ENCODE peak calls at places on chromosomes 7 and 10, in seven cellular contexts. R, E, U, L, F, B and W are unnamed samples.

GRCh38 chr10:132005147-132005546 is 23.4 kb upstream of the BNIP3 start:
- DNase-seq in R (no peak), E (no peak), U (no peak), L (no peak), F (no peak), B (no peak), W (no peak)

GRCh38 chr10:64659311-64659710 is 1138.1 kb downstream of the REEP3 start:
- DNase-seq in R (no peak), E (no peak), U (no peak), L (no peak), F (no peak), B (no peak), W (no peak)

GRCh38 chr7:100562195-100563099 is 11.3 kb downstream of the SAP25 start:
- DNase-seq in R (no peak), E (no peak), U (no peak), L (peak; percentile 18), F (no peak), B (no peak), W (no peak)

GRCh38 chr7:44750921-44751571 is 2.4 kb downstream of the ZMIZ2 start:
- DNase-seq in R (no peak), E (no peak), U (no peak), L (peak; percentile 51), F (no peak), B (peak; percentile 55), W (peak; percentile 47)

GRCh38 chr10:83276971-83277370 is 862.3 kb upstream of the GHITM start:
- DNase-seq in R (no peak), E (no peak), U (no peak), L (no peak), F (no peak), B (no peak), W (no peak)

GRCh38 chr10:43237631-43238446 is 29.0 kb downstream of the RASGEF1A start:
- DNase-seq in R (peak; percentile 16), E (peak; percentile 13), U (peak; percentile 2), L (peak; percentile 2), F (no peak), B (peak; percentile 15), W (no peak)

GRCh38 chr7:92798517-92799249 is 37.7 kb downstream of the CDK6 start:
- DNase-seq in R (no peak), E (no peak), U (no peak), L (no peak), F (no peak), B (no peak), W (no peak)

GRCh38 chr7:131733604-131734003 is 177.2 kb upstream of the PODXL start:
- DNase-seq in R (no peak), E (no peak), U (no peak), L (no peak), F (no peak), B (no peak), W (no peak)

GRCh38 chr7:149501651-149502050 is 4.0 kb upstream of the ZNF746 start:
- DNase-seq in R (no peak), E (no peak), U (no peak), L (no peak), F (no peak), B (no peak), W (no peak)

GRCh38 chr10:131198401-131198800 is 113.1 kb downstream of the TCERG1L start:
- DNase-seq in R (peak; percentile 16), E (peak; percentile 10), U (no peak), L (no peak), F (no peak), B (no peak), W (no peak)

DNA sequence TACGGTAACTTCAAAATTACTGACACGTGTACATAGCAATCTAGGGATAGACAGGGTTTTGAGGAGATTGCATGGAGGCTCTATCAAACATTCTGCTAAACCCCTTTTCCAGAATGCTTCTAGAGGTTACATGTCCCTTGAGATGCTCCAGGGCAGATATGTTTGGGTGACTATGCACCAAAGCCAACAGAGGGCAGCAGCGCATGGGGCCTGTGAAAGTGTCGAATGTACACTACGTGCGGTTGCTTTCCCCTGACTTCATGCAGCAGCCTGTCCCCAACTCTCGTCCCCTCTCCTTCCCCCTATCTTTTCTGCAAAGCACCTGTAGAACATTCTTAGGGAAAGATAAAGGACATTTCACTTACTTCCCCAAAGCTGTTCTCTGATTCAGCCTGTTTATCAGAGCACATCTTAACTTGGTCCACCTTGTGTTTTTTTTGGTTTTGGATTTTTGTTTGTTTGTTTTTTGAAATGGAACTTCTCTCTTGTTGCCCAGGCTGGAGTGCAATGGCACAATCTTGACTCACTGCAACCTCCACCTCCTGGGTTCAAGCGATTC is 90.2 kb downstream of the UBE3C start:
- DNase-seq in R (no peak), E (no peak), U (no peak), L (peak; percentile 18), F (peak; percentile 44), B (peak; percentile 65), W (no peak)
- TF ChIP-seq CTCF in R (no peak), E (no peak), U (peak; percentile 26), L (no peak), F (peak; percentile 46), B (no peak), W (peak; percentile 47)

DNA sequence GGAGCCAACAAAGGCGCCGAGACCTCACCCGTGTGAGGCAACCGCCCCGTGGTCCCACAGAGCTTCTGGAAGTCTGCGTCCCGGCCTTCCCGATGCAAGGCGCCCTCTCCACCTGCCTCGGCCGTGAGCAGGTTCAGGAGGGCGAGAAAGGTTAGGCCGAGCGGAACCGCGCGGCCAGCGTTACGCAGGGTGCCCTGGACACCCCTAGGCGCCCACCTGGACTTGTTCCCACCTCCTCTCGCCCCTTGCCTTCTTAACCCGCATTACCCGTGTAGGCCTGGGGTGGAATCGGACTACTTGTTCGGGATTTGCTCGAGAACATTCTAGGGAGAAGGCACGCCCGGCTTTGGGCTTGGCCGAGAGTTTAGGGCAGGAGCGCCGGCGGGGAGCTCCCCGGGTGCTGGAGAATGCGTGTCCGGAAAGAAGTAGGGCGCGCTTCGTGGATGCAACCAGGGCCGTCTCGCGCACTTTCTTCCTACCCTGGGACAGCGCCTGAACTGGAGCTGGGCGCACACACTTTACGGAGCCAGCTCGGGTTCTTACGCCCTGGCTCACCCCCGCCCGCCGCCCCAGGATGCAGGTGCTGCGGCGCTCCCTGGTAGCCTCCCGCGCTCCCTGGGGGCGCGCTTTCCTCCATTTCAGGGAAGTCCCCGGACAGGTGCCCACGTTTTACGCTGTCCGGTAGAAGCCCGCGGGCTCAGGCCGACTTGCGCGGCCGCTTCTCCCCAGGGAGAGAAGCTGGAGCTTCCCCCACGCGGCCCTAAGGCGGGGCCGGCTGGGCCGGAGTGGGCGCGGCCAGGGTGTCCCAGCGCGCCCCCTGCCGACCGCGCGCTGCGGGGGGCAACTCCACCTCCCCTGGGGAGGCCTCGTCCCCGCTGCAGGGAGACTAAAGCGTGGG is 74.5 kb downstream of the INSIG1 start:
- DNase-seq in R (no peak), E (no peak), U (no peak), L (peak; percentile 40), F (no peak), B (no peak), W (no peak)
- TF ChIP-seq CTCF in R (no peak), E (peak; percentile 31), U (peak; percentile 22), L (peak; percentile 50), F (no peak), B (peak; percentile 44), W (peak; percentile 48)

GRCh38 chr7:40507166-40507565 is 372.4 kb downstream of the SUGCT start:
- DNase-seq in R (no peak), E (no peak), U (no peak), L (no peak), F (peak; percentile 26), B (no peak), W (no peak)
- TF ChIP-seq CTCF in R (peak; percentile 22), E (peak; percentile 13), U (no peak), L (no peak), F (peak; percentile 20), B (no peak), W (peak; percentile 17)

DNA sequence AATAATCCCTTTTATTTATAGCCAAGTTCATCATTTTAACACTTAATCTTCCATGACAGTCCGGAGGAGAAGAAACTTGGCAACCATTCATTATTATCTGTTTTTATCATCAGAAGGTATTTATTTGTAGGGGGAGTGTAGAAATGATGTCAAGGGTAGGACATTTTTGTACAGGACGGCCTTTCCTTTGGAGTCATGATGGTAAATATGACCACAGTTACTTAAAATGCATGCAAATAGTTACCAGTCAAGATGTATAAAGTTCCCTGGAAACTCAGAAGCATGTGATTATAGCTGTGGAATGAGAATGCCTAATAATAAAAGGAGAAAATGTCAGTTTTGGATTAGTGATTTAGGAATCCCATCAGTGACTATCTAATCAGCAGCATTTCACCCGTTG is 183.1 kb upstream of the PRPS1L1 start:
- DNase-seq in R (no peak), E (no peak), U (no peak), L (no peak), F (no peak), B (no peak), W (no peak)
- TF ChIP-seq CTCF in R (no peak), E (no peak), U (no peak), L (no peak), F (no peak), B (no peak), W (no peak)

DNA sequence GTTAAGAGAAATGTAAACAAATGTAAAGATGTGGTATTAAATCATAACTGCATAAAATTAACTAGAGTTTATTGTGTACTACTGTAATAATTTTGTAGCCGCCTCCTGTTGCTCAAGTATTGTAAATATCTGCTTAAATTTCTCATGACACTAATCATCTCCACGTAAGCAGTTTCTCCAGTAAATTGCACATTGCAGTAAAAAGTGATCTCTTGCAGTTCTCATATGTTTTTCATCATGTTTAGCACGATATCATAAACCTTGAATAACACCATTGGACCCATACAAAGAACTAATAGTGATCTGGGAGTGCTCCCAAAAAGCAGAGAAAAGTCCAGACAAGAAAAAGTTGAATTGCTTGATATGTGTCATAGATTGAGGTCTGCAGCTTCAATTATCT is 15.4 kb downstream of the LIPA start:
- DNase-seq in R (no peak), E (no peak), U (no peak), L (no peak), F (peak; percentile 62), B (no peak), W (no peak)
- TF ChIP-seq CTCF in R (no peak), E (no peak), U (no peak), L (no peak), F (no peak), B (no peak), W (no peak)

GRCh38 chr10:99296605-99297004 is 32.6 kb upstream of the CNNM1 start:
- DNase-seq in R (no peak), E (no peak), U (no peak), L (no peak), F (no peak), B (no peak), W (no peak)

GRCh38 chr10:99292159-99292558 is 37.0 kb upstream of the CNNM1 start:
- DNase-seq in R (no peak), E (no peak), U (no peak), L (no peak), F (peak; percentile 90), B (no peak), W (peak; percentile 15)

GRCh38 chr10:99297033-99297432 is 32.1 kb upstream of the CNNM1 start:
- DNase-seq in R (no peak), E (no peak), U (no peak), L (no peak), F (no peak), B (peak; percentile 22), W (no peak)
- TF ChIP-seq CTCF in R (no peak), E (no peak), U (no peak), L (no peak), F (no peak), B (no peak), W (no peak)